ENCODE peak calls at places on chromosomes 13 and 19, in seven cellular contexts. X is cardiac muscle cell, H is heart left ventricle, N is GM23248, I is left lung, A is fibroblast of lung, V is SJCRH30. U is an unnamed sample. For H3K9me3 and H3K4me1, the result is how much of the 10 kb centered on the place peaks cover.

GRCh38 chr13:67048084-67048792 is 181.9 kb downstream of the PCDH9 start:
- DNase-seq in X (peak), H (no peak), N (no peak), I (no peak), A (peak), V (peak), U (no peak)

GRCh38 chr13:22517544-22517943 is 663.2 kb upstream of the SGCG start:
- DNase-seq in X (no peak), H (no peak), N (no peak), I (peak), A (peak), V (no peak), U (no peak)

GRCh38 chr13:49304763-49305695 is 57.3 kb downstream of the CDADC1 start:
- DNase-seq in X (no peak), H (no peak), N (no peak), I (no peak), A (no peak), V (no peak), U (no peak)

GRCh38 chr13:113592571-113592970 is 8.0 kb downstream of the TFDP1 start:
- DNase-seq in X (no peak), H (peak), N (peak), I (no peak), A (no peak), V (peak), U (no peak)

GRCh38 chr13:29266743-29267142 is 328.7 kb downstream of the SLC7A1 start:
- DNase-seq in X (no peak), H (no peak), N (no peak), I (no peak), A (no peak), V (no peak), U (no peak)

GRCh38 chr13:27524981-27525975 is 74.9 kb upstream of the MTIF3 start:
- DNase-seq in X (no peak), H (no peak), N (no peak), I (no peak), A (no peak), V (no peak), U (no peak)

GRCh38 chr19:8612807-8613171 is 2.3 kb upstream of the ADAMTS10 start:
- DNase-seq in X (no peak), H (no peak), N (no peak), I (no peak), A (no peak), V (no peak), U (no peak)

GRCh38 chr13:103540394-103540793 is 474.2 kb upstream of the SLC10A2 start:
- DNase-seq in X (no peak), H (no peak), N (no peak), I (no peak), A (no peak), V (no peak), U (no peak)

GRCh38 chr13:98577823-98578285 is 947 bp upstream of the STK24 start:
- DNase-seq in X (no peak), H (no peak), N (no peak), I (no peak), A (no peak), V (no peak), U (no peak)

GRCh38 chr19:29201849-29202248 is 11.1 kb downstream of the UQCRFS1 start:
- DNase-seq in X (no peak), H (no peak), N (no peak), I (no peak), A (no peak), V (no peak), U (no peak)

GRCh38 chr19:29547981-29548380 is 22.2 kb downstream of the VSTM2B start:
- DNase-seq in X (no peak), H (peak), N (peak), I (peak), A (no peak), V (no peak), U (no peak)

GRCh38 chr13:42412812-42413795 is 141.2 kb downstream of the AKAP11 start:
- DNase-seq in X (peak), H (no peak), N (no peak), I (no peak), A (no peak), V (no peak), U (no peak)

GRCh38 chr19:46368116-46368515 is 21.2 kb downstream of the PPP5C start:
- DNase-seq in X (no peak), H (no peak), N (no peak), I (peak), A (no peak), V (no peak), U (no peak)

GRCh38 chr19:4861147-4861546 is 6.3 kb downstream of the PLIN3 start:
- DNase-seq in X (no peak), H (no peak), N (no peak), I (no peak), A (no peak), V (no peak), U (no peak)

GRCh38 chr19:5052515-5052914 is 83.6 kb downstream of the KDM4B start:
- DNase-seq in X (no peak), H (no peak), N (peak), I (no peak), A (no peak), V (no peak), U (no peak)

GRCh38 chr19:2225415-2226050 is 10.6 kb downstream of the PLEKHJ1 start:
- DNase-seq in X (no peak), H (no peak), N (no peak), I (no peak), A (no peak), V (no peak), U (no peak)

GRCh38 chr13:89061821-89062220 is 1390.7 kb downstream of the SLITRK5 start:
- DNase-seq in X (no peak), H (no peak), N (no peak), I (no peak), A (no peak), V (peak), U (no peak)

GRCh38 chr13:20191902-20192469 is 752 bp downstream of the GJB2 start:
- DNase-seq in X (peak), H (no peak), N (peak), I (no peak), A (no peak), V (no peak), U (no peak)

GRCh38 chr13:37412271-37412683 is 186.3 kb downstream of the POSTN start:
- DNase-seq in X (no peak), H (no peak), N (peak), I (no peak), A (peak), V (no peak), U (no peak)

GRCh38 chr13:113428469-113428865 is 24.8 kb downstream of the ADPRHL1 start:
- DNase-seq in X (no peak), H (no peak), N (no peak), I (no peak), A (no peak), V (no peak), U (no peak)

GRCh38 chr13:109785141-109785891 is 1.1 kb downstream of the IRS2 start:
- DNase-seq in X (peak), H (peak), N (peak), I (no peak), A (peak), V (peak), U (peak)

GRCh38 chr13:30143671-30144400 is 163.5 kb downstream of the KATNAL1 start:
- DNase-seq in X (peak), H (no peak), N (peak), I (no peak), A (peak), V (no peak), U (no peak)

GRCh38 chr19:16714702-16715294 is 4.8 kb upstream of the NWD1 start:
- DNase-seq in X (peak), H (peak), N (peak), I (peak), A (peak), V (peak), U (peak)

GRCh38 chr13:19962894-19963293 is 4.4 kb downstream of the ZMYM2 start:
- DNase-seq in X (no peak), H (no peak), N (no peak), I (no peak), A (no peak), V (no peak), U (no peak)

GRCh38 chr19:39819786-39820185 is 14.2 kb downstream of the DYRK1B start:
- DNase-seq in X (no peak), H (no peak), N (no peak), I (no peak), A (no peak), V (no peak), U (no peak)

GRCh38 chr13:112899618-112900600 is 69.1 kb upstream of the MCF2L start:
- DNase-seq in X (no peak), H (no peak), N (no peak), I (no peak), A (no peak), V (no peak), U (peak)

DNA sequence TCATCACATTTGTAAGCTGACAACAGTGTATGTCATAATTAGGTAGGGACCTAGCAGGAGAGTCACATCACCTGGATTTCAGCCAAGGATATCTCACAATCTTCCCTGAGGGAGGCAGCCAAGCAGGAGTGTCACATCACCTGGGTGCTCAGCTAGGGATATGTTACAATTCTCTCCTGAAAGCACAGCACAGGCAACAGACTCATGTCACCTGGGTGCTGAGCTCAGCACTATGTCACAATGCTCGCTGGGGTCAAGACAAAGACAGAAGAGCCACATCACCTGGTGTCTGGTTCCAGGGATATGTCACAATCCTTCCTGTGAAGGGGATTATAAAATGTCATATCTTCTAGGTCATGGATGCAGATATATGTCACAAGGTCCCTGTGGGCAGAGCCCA is 123.7 kb downstream of the ZNF675 start:
- DNase-seq in X (no peak), H (no peak), N (no peak), I (no peak), A (no peak), V (no peak), U (no peak)
- H3K9me3 ChIP-seq in X (under half), H (under half), N (under half), I (under half), A (under half), V (under half), U (under half)

DNA sequence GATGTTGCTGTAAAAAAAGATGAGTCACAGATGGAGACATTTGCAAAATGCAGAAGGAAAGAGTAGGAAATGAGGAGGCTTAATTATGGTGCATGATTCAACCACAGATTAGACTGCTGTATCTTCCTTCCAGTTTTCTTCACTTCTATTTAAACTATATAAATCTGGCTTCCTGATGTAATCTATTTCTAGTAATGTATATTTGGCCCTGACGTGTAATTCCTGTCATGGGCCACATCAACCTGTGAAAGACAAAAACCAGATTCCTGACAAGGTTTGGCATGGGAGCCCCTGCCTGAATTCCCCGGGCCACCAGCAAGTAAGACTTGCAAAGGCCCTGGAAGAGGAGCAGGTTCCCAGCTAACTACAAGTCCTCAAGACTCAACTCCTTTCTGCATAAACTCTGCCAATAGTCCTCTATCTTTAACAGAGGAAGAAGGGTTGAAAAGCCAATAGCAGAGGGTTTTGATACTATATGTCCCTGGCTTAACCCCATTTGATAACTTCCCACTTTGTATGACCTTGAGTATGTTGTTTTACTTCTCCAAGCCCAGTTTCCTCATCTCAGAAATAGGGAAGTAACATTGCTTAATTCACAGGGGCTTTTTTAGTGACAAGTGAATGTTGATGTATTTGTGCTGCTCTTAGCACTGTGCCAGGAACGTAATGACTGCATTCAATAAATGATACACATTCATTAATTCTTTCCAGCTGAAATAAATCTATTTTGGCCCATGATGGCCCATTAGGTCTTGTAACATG is 172.7 kb downstream of the SPRY2 start:
- DNase-seq in X (peak), H (no peak), N (peak), I (no peak), A (peak), V (no peak), U (no peak)
- H3K4me1 ChIP-seq in X (under half), H (under half), N (under half), I (under half), A (under half), V (under half), U (under half)

DNA sequence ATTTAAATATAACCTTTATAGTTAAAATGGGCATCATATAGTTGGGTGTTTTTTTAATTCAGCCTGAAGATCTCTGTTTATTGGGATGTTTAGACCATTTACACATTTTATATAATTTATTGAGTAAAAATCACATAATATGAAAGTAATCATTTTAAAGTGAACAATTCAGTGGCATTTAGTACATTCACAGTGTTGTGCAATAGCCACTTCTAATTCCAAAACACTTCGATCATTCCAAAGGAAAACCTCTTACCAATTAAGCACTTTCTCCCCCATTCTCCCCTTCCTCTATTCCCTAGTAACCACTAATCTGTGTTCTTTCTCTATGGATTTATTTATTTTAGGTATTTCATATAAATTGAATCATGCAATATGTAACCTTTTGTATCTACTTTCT is 30.2 kb downstream of the ZNF527 start:
- DNase-seq in X (no peak), H (no peak), N (no peak), I (no peak), A (no peak), V (no peak), U (no peak)
- H3K9me3 ChIP-seq in X (under half), H (half or more), N (under half), I (under half), A (under half), V (under half), U (half or more)

GRCh38 chr19:18517606-18518005 is 4.3 kb downstream of the ELL start:
- DNase-seq in X (no peak), H (no peak), N (no peak), I (no peak), A (no peak), V (no peak), U (no peak)
- H3K4me1 ChIP-seq in X (under half), H (half or more), N (under half), I (under half), A (under half), V (under half), U (half or more)